ENCODE peak calls at places on chromosomes 6 and 20, in six cellular contexts. One of them, this sample, is unnamed.

GRCh38 chr20:58113706-58114105 is 114.7 kb downstream of the ANKRD60 start:
- DNase-seq in T follicular helper cell: no peak
- DNase-seq in neural progenitor cell: no peak
- DNase-seq in NK-92 treated with Interleukin-12 subunit alpha and Interleukin-12 subunit beta, amount 100 ng/mL, for 24 hours: no peak
- DNase-seq in activated effector memory CD4-positive, alpha-beta T cell treated with Interleukin-2 at 50 U/mL for 16 hours: no peak
- DNase-seq in lung: peak; percentile 19
- DNase-seq in this sample: no peak

GRCh38 chr20:58251979-58252591 is 23.6 kb upstream of the ANKRD60 start:
- DNase-seq in neural progenitor cell: no peak
- DNase-seq in lung: no peak
- DNase-seq in T follicular helper cell: no peak
- DNase-seq in activated effector memory CD4-positive, alpha-beta T cell treated with Interleukin-2 at 50 U/mL for 16 hours: no peak
- DNase-seq in NK-92 treated with Interleukin-12 subunit alpha and Interleukin-12 subunit beta, amount 100 ng/mL, for 24 hours: no peak
- DNase-seq in this sample: no peak

GRCh38 chr20:60057123-60057865 is 99.1 kb downstream of the CDH26 start:
- DNase-seq in neural progenitor cell: peak; percentile 82
- DNase-seq in T follicular helper cell: peak; percentile 37
- DNase-seq in activated effector memory CD4-positive, alpha-beta T cell treated with Interleukin-2 at 50 U/mL for 16 hours: peak; percentile 54
- DNase-seq in lung: peak; percentile 71
- DNase-seq in NK-92 treated with Interleukin-12 subunit alpha and Interleukin-12 subunit beta, amount 100 ng/mL, for 24 hours: peak; percentile 61
- DNase-seq in this sample: peak; percentile 44

GRCh38 chr6:40723967-40724366 is 136.8 kb upstream of the LRFN2 start:
- DNase-seq in activated effector memory CD4-positive, alpha-beta T cell treated with Interleukin-2 at 50 U/mL for 16 hours: no peak
- DNase-seq in T follicular helper cell: no peak
- DNase-seq in NK-92 treated with Interleukin-12 subunit alpha and Interleukin-12 subunit beta, amount 100 ng/mL, for 24 hours: no peak
- DNase-seq in neural progenitor cell: no peak
- DNase-seq in lung: no peak
- DNase-seq in this sample: no peak

GRCh38 chr20:37436527-37436926 is 84.5 kb upstream of the NNAT start:
- DNase-seq in neural progenitor cell: no peak
- DNase-seq in NK-92 treated with Interleukin-12 subunit alpha and Interleukin-12 subunit beta, amount 100 ng/mL, for 24 hours: no peak
- DNase-seq in lung: no peak
- DNase-seq in activated effector memory CD4-positive, alpha-beta T cell treated with Interleukin-2 at 50 U/mL for 16 hours: no peak
- DNase-seq in T follicular helper cell: no peak
- DNase-seq in this sample: no peak

GRCh38 chr6:82363368-82364086 is at the start of gene TPBG:
- DNase-seq in T follicular helper cell: no peak
- DNase-seq in NK-92 treated with Interleukin-12 subunit alpha and Interleukin-12 subunit beta, amount 100 ng/mL, for 24 hours: no peak
- DNase-seq in activated effector memory CD4-positive, alpha-beta T cell treated with Interleukin-2 at 50 U/mL for 16 hours: peak; percentile 4
- DNase-seq in neural progenitor cell: peak; percentile 94
- DNase-seq in lung: peak; percentile 49
- DNase-seq in this sample: no peak

GRCh38 chr6:142013286-142013685 is 119.4 kb upstream of the GJE1 start:
- DNase-seq in neural progenitor cell: no peak
- DNase-seq in lung: no peak
- DNase-seq in T follicular helper cell: no peak
- DNase-seq in NK-92 treated with Interleukin-12 subunit alpha and Interleukin-12 subunit beta, amount 100 ng/mL, for 24 hours: no peak
- DNase-seq in activated effector memory CD4-positive, alpha-beta T cell treated with Interleukin-2 at 50 U/mL for 16 hours: no peak
- DNase-seq in this sample: no peak

GRCh38 chr6:135159531-135159930 is 21.6 kb upstream of the MYB start:
- DNase-seq in neural progenitor cell: no peak
- DNase-seq in lung: no peak
- DNase-seq in T follicular helper cell: no peak
- DNase-seq in NK-92 treated with Interleukin-12 subunit alpha and Interleukin-12 subunit beta, amount 100 ng/mL, for 24 hours: peak; percentile 71
- DNase-seq in activated effector memory CD4-positive, alpha-beta T cell treated with Interleukin-2 at 50 U/mL for 16 hours: no peak
- DNase-seq in this sample: no peak

GRCh38 chr20:48102821-48103635 is 317.7 kb upstream of the SULF2 start:
- DNase-seq in activated effector memory CD4-positive, alpha-beta T cell treated with Interleukin-2 at 50 U/mL for 16 hours: no peak
- DNase-seq in lung: no peak
- DNase-seq in NK-92 treated with Interleukin-12 subunit alpha and Interleukin-12 subunit beta, amount 100 ng/mL, for 24 hours: no peak
- DNase-seq in neural progenitor cell: no peak
- DNase-seq in T follicular helper cell: no peak
- DNase-seq in this sample: no peak

GRCh38 chr6:72911463-72912153 is 289.7 kb downstream of the KCNQ5 start:
- DNase-seq in NK-92 treated with Interleukin-12 subunit alpha and Interleukin-12 subunit beta, amount 100 ng/mL, for 24 hours: no peak
- DNase-seq in lung: no peak
- DNase-seq in activated effector memory CD4-positive, alpha-beta T cell treated with Interleukin-2 at 50 U/mL for 16 hours: no peak
- DNase-seq in neural progenitor cell: no peak
- DNase-seq in T follicular helper cell: no peak
- DNase-seq in this sample: no peak

GRCh38 chr20:50645253-50646068 is 45.9 kb downstream of the RIPOR3 start:
- DNase-seq in lung: peak; percentile 83
- DNase-seq in activated effector memory CD4-positive, alpha-beta T cell treated with Interleukin-2 at 50 U/mL for 16 hours: no peak
- DNase-seq in NK-92 treated with Interleukin-12 subunit alpha and Interleukin-12 subunit beta, amount 100 ng/mL, for 24 hours: no peak
- DNase-seq in neural progenitor cell: peak; percentile 49
- DNase-seq in T follicular helper cell: no peak
- DNase-seq in this sample: no peak

GRCh38 chr20:37657924-37658800 is 35.7 kb upstream of the CTNNBL1 start:
- DNase-seq in NK-92 treated with Interleukin-12 subunit alpha and Interleukin-12 subunit beta, amount 100 ng/mL, for 24 hours: no peak
- DNase-seq in activated effector memory CD4-positive, alpha-beta T cell treated with Interleukin-2 at 50 U/mL for 16 hours: no peak
- DNase-seq in lung: no peak
- DNase-seq in T follicular helper cell: no peak
- DNase-seq in neural progenitor cell: peak; percentile 46
- DNase-seq in this sample: no peak

GRCh38 chr6:13256614-13257013 is 71.7 kb downstream of the TBC1D7 start:
- DNase-seq in activated effector memory CD4-positive, alpha-beta T cell treated with Interleukin-2 at 50 U/mL for 16 hours: no peak
- DNase-seq in neural progenitor cell: no peak
- DNase-seq in lung: no peak
- DNase-seq in NK-92 treated with Interleukin-12 subunit alpha and Interleukin-12 subunit beta, amount 100 ng/mL, for 24 hours: no peak
- DNase-seq in T follicular helper cell: no peak
- DNase-seq in this sample: no peak

GRCh38 chr20:47748851-47749250 is 36.4 kb downstream of the SULF2 start:
- DNase-seq in activated effector memory CD4-positive, alpha-beta T cell treated with Interleukin-2 at 50 U/mL for 16 hours: no peak
- DNase-seq in T follicular helper cell: no peak
- DNase-seq in lung: no peak
- DNase-seq in neural progenitor cell: no peak
- DNase-seq in NK-92 treated with Interleukin-12 subunit alpha and Interleukin-12 subunit beta, amount 100 ng/mL, for 24 hours: no peak
- DNase-seq in this sample: no peak

GRCh38 chr6:67009818-67010217 is 1302.8 kb upstream of the EYS start:
- DNase-seq in NK-92 treated with Interleukin-12 subunit alpha and Interleukin-12 subunit beta, amount 100 ng/mL, for 24 hours: no peak
- DNase-seq in activated effector memory CD4-positive, alpha-beta T cell treated with Interleukin-2 at 50 U/mL for 16 hours: no peak
- DNase-seq in neural progenitor cell: peak; percentile 39
- DNase-seq in lung: no peak
- DNase-seq in T follicular helper cell: no peak
- DNase-seq in this sample: no peak

GRCh38 chr20:3572151-3572550 is 91.0 kb downstream of the GFRA4 start:
- DNase-seq in neural progenitor cell: no peak
- DNase-seq in T follicular helper cell: no peak
- DNase-seq in lung: no peak
- DNase-seq in NK-92 treated with Interleukin-12 subunit alpha and Interleukin-12 subunit beta, amount 100 ng/mL, for 24 hours: no peak
- DNase-seq in activated effector memory CD4-positive, alpha-beta T cell treated with Interleukin-2 at 50 U/mL for 16 hours: no peak
- DNase-seq in this sample: no peak

GRCh38 chr6:51640016-51640415 is 447.4 kb downstream of the PKHD1 start:
- DNase-seq in lung: no peak
- DNase-seq in T follicular helper cell: no peak
- DNase-seq in neural progenitor cell: no peak
- DNase-seq in NK-92 treated with Interleukin-12 subunit alpha and Interleukin-12 subunit beta, amount 100 ng/mL, for 24 hours: no peak
- DNase-seq in activated effector memory CD4-positive, alpha-beta T cell treated with Interleukin-2 at 50 U/mL for 16 hours: no peak
- DNase-seq in this sample: no peak

GRCh38 chr6:161406633-161407032 is 132.8 kb upstream of the AGPAT4 start:
- DNase-seq in NK-92 treated with Interleukin-12 subunit alpha and Interleukin-12 subunit beta, amount 100 ng/mL, for 24 hours: no peak
- DNase-seq in activated effector memory CD4-positive, alpha-beta T cell treated with Interleukin-2 at 50 U/mL for 16 hours: no peak
- DNase-seq in lung: no peak
- DNase-seq in T follicular helper cell: no peak
- DNase-seq in neural progenitor cell: no peak
- DNase-seq in this sample: no peak

GRCh38 chr6:27128796-27129094 is 118.8 kb upstream of the PRSS16 start:
- DNase-seq in T follicular helper cell: no peak
- DNase-seq in neural progenitor cell: no peak
- DNase-seq in NK-92 treated with Interleukin-12 subunit alpha and Interleukin-12 subunit beta, amount 100 ng/mL, for 24 hours: no peak
- DNase-seq in activated effector memory CD4-positive, alpha-beta T cell treated with Interleukin-2 at 50 U/mL for 16 hours: no peak
- DNase-seq in lung: no peak
- DNase-seq in this sample: no peak

GRCh38 chr6:170449835-170450753 is 103.0 kb downstream of the PSMB1 start:
- DNase-seq in lung: no peak
- DNase-seq in T follicular helper cell: no peak
- DNase-seq in neural progenitor cell: no peak
- DNase-seq in NK-92 treated with Interleukin-12 subunit alpha and Interleukin-12 subunit beta, amount 100 ng/mL, for 24 hours: no peak
- DNase-seq in activated effector memory CD4-positive, alpha-beta T cell treated with Interleukin-2 at 50 U/mL for 16 hours: no peak
- DNase-seq in this sample: no peak

GRCh38 chr20:45011108-45011526 is 44.8 kb downstream of the STK4 start:
- DNase-seq in T follicular helper cell: peak; percentile 14
- DNase-seq in lung: peak; percentile 32
- DNase-seq in NK-92 treated with Interleukin-12 subunit alpha and Interleukin-12 subunit beta, amount 100 ng/mL, for 24 hours: no peak
- DNase-seq in activated effector memory CD4-positive, alpha-beta T cell treated with Interleukin-2 at 50 U/mL for 16 hours: no peak
- DNase-seq in neural progenitor cell: peak; percentile 71
- DNase-seq in this sample: no peak

GRCh38 chr20:59751075-59751711 is 146.9 kb downstream of the PHACTR3 start:
- DNase-seq in neural progenitor cell: peak; percentile 88
- DNase-seq in T follicular helper cell: no peak
- DNase-seq in NK-92 treated with Interleukin-12 subunit alpha and Interleukin-12 subunit beta, amount 100 ng/mL, for 24 hours: peak; percentile 58
- DNase-seq in activated effector memory CD4-positive, alpha-beta T cell treated with Interleukin-2 at 50 U/mL for 16 hours: no peak
- DNase-seq in lung: peak; percentile 58
- DNase-seq in this sample: no peak

GRCh38 chr20:23230766-23231385 is 119.7 kb upstream of the NXT1 start:
- DNase-seq in neural progenitor cell: no peak
- DNase-seq in T follicular helper cell: no peak
- DNase-seq in NK-92 treated with Interleukin-12 subunit alpha and Interleukin-12 subunit beta, amount 100 ng/mL, for 24 hours: no peak
- DNase-seq in lung: no peak
- DNase-seq in activated effector memory CD4-positive, alpha-beta T cell treated with Interleukin-2 at 50 U/mL for 16 hours: no peak
- DNase-seq in this sample: no peak

GRCh38 chr6:112207773-112208172 is 46.6 kb downstream of the LAMA4 start:
- DNase-seq in NK-92 treated with Interleukin-12 subunit alpha and Interleukin-12 subunit beta, amount 100 ng/mL, for 24 hours: no peak
- DNase-seq in lung: no peak
- DNase-seq in activated effector memory CD4-positive, alpha-beta T cell treated with Interleukin-2 at 50 U/mL for 16 hours: no peak
- DNase-seq in neural progenitor cell: no peak
- DNase-seq in T follicular helper cell: no peak
- DNase-seq in this sample: no peak

GRCh38 chr6:52515219-52515960 is 61.5 kb downstream of the TRAM2 start:
- DNase-seq in NK-92 treated with Interleukin-12 subunit alpha and Interleukin-12 subunit beta, amount 100 ng/mL, for 24 hours: no peak
- DNase-seq in T follicular helper cell: no peak
- DNase-seq in neural progenitor cell: no peak
- DNase-seq in activated effector memory CD4-positive, alpha-beta T cell treated with Interleukin-2 at 50 U/mL for 16 hours: no peak
- DNase-seq in lung: no peak
- DNase-seq in this sample: no peak

GRCh38 chr6:166782541-166782940 is 155.5 kb upstream of the RPS6KA2 start:
- DNase-seq in T follicular helper cell: no peak
- DNase-seq in activated effector memory CD4-positive, alpha-beta T cell treated with Interleukin-2 at 50 U/mL for 16 hours: no peak
- DNase-seq in neural progenitor cell: no peak
- DNase-seq in NK-92 treated with Interleukin-12 subunit alpha and Interleukin-12 subunit beta, amount 100 ng/mL, for 24 hours: no peak
- DNase-seq in lung: peak; percentile 7
- DNase-seq in this sample: no peak

GRCh38 chr6:16767765-16768514 is 6.7 kb upstream of the ATXN1 start:
- DNase-seq in neural progenitor cell: no peak
- DNase-seq in T follicular helper cell: no peak
- DNase-seq in NK-92 treated with Interleukin-12 subunit alpha and Interleukin-12 subunit beta, amount 100 ng/mL, for 24 hours: no peak
- DNase-seq in lung: no peak
- DNase-seq in activated effector memory CD4-positive, alpha-beta T cell treated with Interleukin-2 at 50 U/mL for 16 hours: no peak
- DNase-seq in this sample: no peak

GRCh38 chr6:112086744-112087135 is 542 bp downstream of the TUBE1 start:
- DNase-seq in lung: no peak
- DNase-seq in NK-92 treated with Interleukin-12 subunit alpha and Interleukin-12 subunit beta, amount 100 ng/mL, for 24 hours: no peak
- DNase-seq in neural progenitor cell: peak; percentile 64
- DNase-seq in activated effector memory CD4-positive, alpha-beta T cell treated with Interleukin-2 at 50 U/mL for 16 hours: no peak
- DNase-seq in T follicular helper cell: no peak
- DNase-seq in this sample: no peak

GRCh38 chr6:167157414-167157813 is 366 bp downstream of the GPR31 start:
- DNase-seq in activated effector memory CD4-positive, alpha-beta T cell treated with Interleukin-2 at 50 U/mL for 16 hours: no peak
- DNase-seq in NK-92 treated with Interleukin-12 subunit alpha and Interleukin-12 subunit beta, amount 100 ng/mL, for 24 hours: no peak
- DNase-seq in T follicular helper cell: no peak
- DNase-seq in lung: no peak
- DNase-seq in neural progenitor cell: no peak
- DNase-seq in this sample: no peak

GRCh38 chr6:16397623-16398022 is 159.2 kb downstream of the GMPR start:
- DNase-seq in T follicular helper cell: no peak
- DNase-seq in activated effector memory CD4-positive, alpha-beta T cell treated with Interleukin-2 at 50 U/mL for 16 hours: no peak
- DNase-seq in NK-92 treated with Interleukin-12 subunit alpha and Interleukin-12 subunit beta, amount 100 ng/mL, for 24 hours: no peak
- DNase-seq in neural progenitor cell: no peak
- DNase-seq in lung: no peak
- DNase-seq in this sample: no peak

GRCh38 chr6:140542858-140543257 is 1168.4 kb upstream of the CITED2 start:
- DNase-seq in NK-92 treated with Interleukin-12 subunit alpha and Interleukin-12 subunit beta, amount 100 ng/mL, for 24 hours: no peak
- DNase-seq in lung: no peak
- DNase-seq in T follicular helper cell: no peak
- DNase-seq in neural progenitor cell: no peak
- DNase-seq in activated effector memory CD4-positive, alpha-beta T cell treated with Interleukin-2 at 50 U/mL for 16 hours: no peak
- DNase-seq in this sample: no peak

GRCh38 chr6:51257938-51258337 is 439.3 kb downstream of the TFAP2B start:
- DNase-seq in activated effector memory CD4-positive, alpha-beta T cell treated with Interleukin-2 at 50 U/mL for 16 hours: no peak
- DNase-seq in neural progenitor cell: no peak
- DNase-seq in T follicular helper cell: no peak
- DNase-seq in NK-92 treated with Interleukin-12 subunit alpha and Interleukin-12 subunit beta, amount 100 ng/mL, for 24 hours: no peak
- DNase-seq in lung: no peak
- DNase-seq in this sample: no peak

GRCh38 chr6:816510-817084 is 123.7 kb upstream of the EXOC2 start:
- DNase-seq in NK-92 treated with Interleukin-12 subunit alpha and Interleukin-12 subunit beta, amount 100 ng/mL, for 24 hours: no peak
- DNase-seq in lung: no peak
- DNase-seq in T follicular helper cell: no peak
- DNase-seq in neural progenitor cell: no peak
- DNase-seq in activated effector memory CD4-positive, alpha-beta T cell treated with Interleukin-2 at 50 U/mL for 16 hours: no peak
- DNase-seq in this sample: no peak